ENCODE peak calls at places on chromosomes 16 and 17, in nine cellular contexts. C is K562, H is H1, Z is transverse colon, T is breast epithelium, B is HCT116, U is stomach, K is Panc1, E is sigmoid colon. N is an unnamed sample.

GRCh38 chr17:4986951-4987766 is at the start of gene CAMTA2:
- DNase-seq in B (peak), K (no peak), U (peak), T (peak), C (peak), H (peak), E (peak), Z (peak), N (no peak)

GRCh38 chr17:76735586-76736348 is 1.4 kb downstream of the SRSF2 start:
- DNase-seq in C (no peak), Z (no peak), B (no peak), U (no peak), E (no peak), T (no peak), H (no peak), K (no peak), N (no peak)

GRCh38 chr16:75908301-75908700 is 182.0 kb upstream of the CPHXL start:
- DNase-seq in C (no peak), T (no peak), B (no peak), K (no peak), U (no peak), E (no peak), H (no peak), Z (no peak), N (no peak)

GRCh38 chr17:35161281-35161761 is 13.7 kb downstream of the UNC45B start:
- DNase-seq in E (no peak), Z (no peak), B (no peak), C (no peak), K (no peak), U (no peak), H (no peak), T (no peak), N (no peak)

GRCh38 chr17:2710804-2711607 is 558 bp downstream of the CLUH start:
- DNase-seq in B (no peak), H (no peak), U (no peak), T (no peak), C (peak), K (no peak), E (peak), Z (peak), N (no peak)

GRCh38 chr17:47621293-47622178 is 28.2 kb upstream of the KPNB1 start:
- DNase-seq in U (no peak), Z (no peak), H (no peak), K (peak), E (peak), C (no peak), B (peak), T (no peak), N (no peak)

GRCh38 chr16:1082266-1082951 is 9.9 kb downstream of the SSTR5 start:
- DNase-seq in U (no peak), T (no peak), H (no peak), E (no peak), K (no peak), B (no peak), C (peak), Z (no peak), N (no peak)

GRCh38 chr16:19269098-19269497 is 16.4 kb upstream of the CLEC19A start:
- DNase-seq in C (no peak), K (no peak), E (no peak), T (no peak), B (no peak), H (no peak), U (no peak), Z (no peak), N (no peak)

GRCh38 chr16:56558024-56558747 is 6.7 kb upstream of the MT4 start:
- DNase-seq in C (no peak), Z (no peak), B (no peak), T (no peak), U (no peak), K (no peak), H (no peak), E (no peak), N (no peak)

GRCh38 chr16:79751785-79752184 is 151.2 kb upstream of the MAF start:
- DNase-seq in Z (peak), H (no peak), B (no peak), T (no peak), E (peak), U (no peak), K (no peak), C (no peak), N (no peak)

GRCh38 chr16:56603589-56603988 is 4.8 kb upstream of the MT2A start:
- DNase-seq in H (no peak), E (no peak), T (no peak), K (no peak), C (no peak), B (peak), U (peak), Z (peak), N (no peak)

GRCh38 chr17:38534498-38534885 is 71.3 kb downstream of the SRCIN1 start:
- DNase-seq in H (no peak), C (no peak), Z (no peak), B (no peak), K (no peak), U (no peak), T (no peak), E (no peak), N (no peak)

GRCh38 chr17:43015579-43015978 is 6.6 kb downstream of the VAT1 start:
- DNase-seq in T (no peak), U (no peak), K (no peak), B (no peak), C (no peak), H (no peak), Z (no peak), E (peak), N (no peak)

GRCh38 chr16:70646260-70647241 is at the start of gene IL34:
- DNase-seq in B (no peak), U (no peak), Z (no peak), C (no peak), T (no peak), K (no peak), H (no peak), E (peak), N (no peak)

GRCh38 chr16:57559075-57559790 is 16.8 kb downstream of the ADGRG5 start:
- DNase-seq in Z (no peak), C (no peak), B (no peak), U (no peak), H (peak), T (peak), K (no peak), E (no peak), N (no peak)

GRCh38 chr17:74383140-74383539 is 15.8 kb downstream of the GPR142 start:
- DNase-seq in Z (no peak), E (no peak), K (no peak), T (no peak), H (no peak), C (no peak), B (no peak), U (no peak), N (no peak)

GRCh38 chr16:86531193-86531550 is 20.8 kb downstream of the FOXF1 start:
- DNase-seq in H (no peak), K (no peak), U (no peak), Z (peak), T (no peak), E (peak), B (no peak), C (no peak), N (no peak)

GRCh38 chr17:79946352-79947231 is 89.1 kb downstream of the TBC1D16 start:
- DNase-seq in B (no peak), C (no peak), U (no peak), E (peak), T (peak), H (no peak), Z (no peak), K (no peak), N (no peak)

GRCh38 chr17:80619535-80620235 is 75.0 kb downstream of the RPTOR start:
- DNase-seq in E (no peak), U (no peak), K (no peak), B (peak), T (no peak), H (no peak), C (no peak), Z (no peak), N (no peak)

GRCh38 chr17:79844869-79845600 is 5.8 kb upstream of the CBX4 start:
- DNase-seq in B (no peak), T (no peak), H (peak), E (peak), Z (peak), U (peak), C (peak), K (no peak), N (no peak)

GRCh38 chr17:74282587-74283370 is 8.7 kb downstream of the DNAI2 start:
- DNase-seq in T (no peak), U (no peak), H (no peak), K (no peak), B (no peak), E (no peak), Z (no peak), C (peak), N (no peak)

GRCh38 chr17:77641718-77642117 is 316.8 kb upstream of the TNRC6C start:
- DNase-seq in H (no peak), B (no peak), T (no peak), C (no peak), U (no peak), Z (no peak), K (no peak), E (no peak), N (no peak)

GRCh38 chr17:83173997-83174858 is 94.8 kb downstream of the METRNL start:
- DNase-seq in K (no peak), E (peak), C (no peak), Z (no peak), U (no peak), H (peak), B (no peak), T (peak), N (peak)

GRCh38 chr17:40922239-40922638 is 15.2 kb downstream of the KRT23 start:
- DNase-seq in C (no peak), Z (no peak), K (no peak), T (no peak), H (no peak), U (peak), E (peak), B (no peak), N (no peak)

GRCh38 chr17:5379351-5380107 is 39.9 kb downstream of the NUP88 start:
- DNase-seq in Z (no peak), H (no peak), U (no peak), K (no peak), T (no peak), B (no peak), C (no peak), E (no peak), N (no peak)

GRCh38 chr17:10758062-10758461 is 28.2 kb upstream of the TMEM220 start:
- DNase-seq in B (no peak), T (no peak), C (no peak), E (peak), H (no peak), Z (no peak), U (no peak), K (no peak), N (no peak)

GRCh38 chr17:62981933-62982332 is 15.9 kb downstream of the TANC2 start:
- DNase-seq in E (no peak), C (no peak), H (no peak), K (no peak), Z (no peak), U (no peak), B (no peak), T (no peak), N (no peak)

GRCh38 chr16:11224894-11225676 is 30.9 kb downstream of the SOCS1 start:
- DNase-seq in E (no peak), U (peak), T (no peak), K (no peak), H (no peak), C (no peak), Z (peak), B (no peak), N (no peak)

GRCh38 chr17:8503368-8503767 is 67.7 kb downstream of the NDEL1 start:
- DNase-seq in Z (no peak), C (no peak), H (no peak), E (no peak), U (no peak), B (no peak), T (no peak), K (no peak), N (no peak)

GRCh38 chr16:48059936-48060335 is 95.9 kb downstream of the ABCC12 start:
- DNase-seq in B (no peak), H (no peak), K (no peak), T (no peak), E (no peak), Z (no peak), U (no peak), C (no peak), N (no peak)

GRCh38 chr16:66170989-66171388 is 195.5 kb upstream of the CDH5 start:
- DNase-seq in Z (no peak), B (no peak), H (no peak), C (no peak), T (no peak), U (no peak), E (no peak), K (no peak), N (peak)

GRCh38 chr17:70074236-70074830 is 692 bp upstream of the KCNJ16 start:
- DNase-seq in B (no peak), E (no peak), C (no peak), K (no peak), U (no peak), T (no peak), H (no peak), Z (no peak), N (no peak)

GRCh38 chr17:83079766-83080616 is 582 bp downstream of the METRNL start:
- DNase-seq in Z (no peak), U (no peak), T (no peak), E (no peak), H (no peak), K (no peak), C (peak), B (no peak), N (no peak)

GRCh38 chr17:48542956-48543853 is 1.7 kb downstream of the HOXB2 start:
- DNase-seq in K (no peak), C (peak), E (peak), T (peak), B (no peak), U (no peak), H (peak), Z (peak), N (no peak)

DNA sequence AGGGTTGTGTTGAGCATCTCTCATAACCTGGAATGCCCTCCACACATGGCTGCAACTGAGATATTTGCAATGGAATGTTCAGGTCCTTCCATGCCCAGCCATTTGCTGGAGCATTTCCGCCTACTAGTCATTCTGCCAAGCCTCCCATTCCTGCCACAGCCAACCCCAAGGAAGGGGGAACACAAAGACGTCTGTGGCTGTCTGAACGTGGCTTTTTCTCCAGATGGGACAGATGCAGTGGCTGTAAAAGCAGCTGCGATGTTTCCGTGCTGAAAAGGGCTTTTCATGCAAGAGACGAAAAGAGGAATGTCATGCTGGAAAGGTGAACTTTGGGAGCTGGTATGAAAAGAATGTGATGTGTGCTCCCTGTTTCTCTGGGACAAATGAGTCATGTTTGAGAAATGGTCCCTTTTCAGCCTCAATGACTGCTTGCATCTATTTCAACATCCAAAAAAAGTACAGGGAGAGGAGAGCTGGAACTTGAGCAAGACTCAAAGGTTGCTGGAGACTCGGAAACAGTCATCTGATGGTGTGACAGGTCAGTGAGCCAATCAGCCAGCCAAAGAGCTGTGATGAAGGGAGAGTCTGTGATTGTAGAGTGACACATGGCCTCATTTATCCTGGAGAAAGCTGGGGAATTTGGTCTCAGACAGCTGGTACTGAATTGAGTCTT is 208.9 kb downstream of the SHISA9 start:
- DNase-seq in T (no peak), U (no peak), E (peak), Z (no peak), H (no peak), C (no peak), B (no peak), K (no peak), N (no peak)
- TF ChIP-seq POLR2AphosphoS5 in T (no peak), U (no peak), E (peak), Z (no peak), H (no peak), C (no peak), B (no peak), K (no peak), N (no peak)

GRCh38 chr17:9522074-9522473 is 53.5 kb downstream of the STX8 start:
- DNase-seq in E (no peak), K (peak), T (no peak), U (no peak), Z (no peak), C (no peak), B (no peak), H (no peak), N (no peak)
- TF ChIP-seq CTCF in E (peak), K (peak), T (peak), U (peak), Z (peak), C (peak), B (peak), H (peak), N (peak)

GRCh38 chr17:44220211-44221071 is 966 bp upstream of the UBTF start:
- DNase-seq in U (peak), K (no peak), C (peak), T (peak), Z (peak), B (no peak), E (peak), H (peak), N (no peak)

GRCh38 chr17:44221862-44222111 is 2.3 kb upstream of the UBTF start:
- DNase-seq in E (no peak), K (no peak), U (no peak), T (no peak), B (no peak), H (no peak), C (no peak), Z (no peak), N (no peak)

GRCh38 chr17:44222112-44222869 is 2.8 kb upstream of the UBTF start:
- DNase-seq in T (peak), E (peak), C (peak), Z (peak), B (peak), K (no peak), U (peak), H (peak), N (no peak)

GRCh38 chr17:44219636-44220210 is at the start of gene UBTF:
- DNase-seq in Z (peak), U (peak), E (peak), B (no peak), C (peak), K (no peak), H (peak), T (peak), N (no peak)

GRCh38 chr17:44221072-44221861 is 1.8 kb upstream of the UBTF start:
- DNase-seq in U (peak), Z (peak), B (no peak), H (peak), T (peak), C (peak), E (peak), K (no peak), N (no peak)
- TF ChIP-seq POLR2AphosphoS5 in U (no peak), Z (peak), B (peak), H (peak), T (peak), C (no peak), E (peak), K (no peak), N (no peak)

GRCh38 chr16:51553314-51553713 is 402.2 kb upstream of the SALL1 start:
- DNase-seq in U (no peak), B (no peak), K (no peak), Z (no peak), H (no peak), C (no peak), E (no peak), T (no peak), N (no peak)

GRCh38 chr16:51553910-51554309 is 402.8 kb upstream of the SALL1 start:
- DNase-seq in Z (no peak), C (no peak), H (no peak), B (no peak), E (no peak), T (no peak), U (no peak), K (no peak), N (no peak)

GRCh38 chr16:51557670-51558069 is 406.6 kb upstream of the SALL1 start:
- DNase-seq in U (no peak), K (no peak), C (no peak), H (no peak), E (no peak), T (no peak), B (no peak), Z (no peak), N (no peak)

GRCh38 chr16:51556694-51557327 is 405.7 kb upstream of the SALL1 start:
- DNase-seq in H (no peak), Z (peak), C (no peak), T (no peak), E (peak), U (no peak), K (no peak), B (no peak), N (no peak)
- TF ChIP-seq CTCF in H (no peak), Z (no peak), C (no peak), T (no peak), E (no peak), U (no peak), K (no peak), B (no peak), N (no peak)

DNA sequence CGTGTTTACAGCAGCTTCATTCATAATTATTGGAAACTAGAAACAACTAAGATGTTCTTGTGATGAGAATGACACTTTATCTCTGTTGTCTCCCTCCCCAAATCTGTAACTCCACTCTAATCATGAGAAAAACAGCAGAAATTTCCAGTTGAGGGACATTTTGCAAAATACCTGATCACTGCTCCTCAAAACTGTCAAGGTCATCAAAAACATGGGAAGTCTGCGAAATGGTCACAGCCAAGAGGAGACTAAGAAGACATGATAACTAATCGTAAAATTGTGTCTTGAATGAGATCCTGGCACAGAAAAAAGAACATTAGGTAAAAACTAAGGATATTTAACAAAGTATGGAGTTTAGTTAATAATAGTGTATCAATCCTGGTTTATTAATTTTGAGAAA is 204.2 kb downstream of the CYLD start:
- DNase-seq in H (no peak), C (no peak), K (no peak), E (no peak), U (no peak), T (no peak), Z (no peak), B (no peak), N (no peak)
- TF ChIP-seq POLR2AphosphoS5 in H (no peak), C (no peak), K (no peak), E (no peak), U (no peak), T (no peak), Z (no peak), B (no peak), N (no peak)

DNA sequence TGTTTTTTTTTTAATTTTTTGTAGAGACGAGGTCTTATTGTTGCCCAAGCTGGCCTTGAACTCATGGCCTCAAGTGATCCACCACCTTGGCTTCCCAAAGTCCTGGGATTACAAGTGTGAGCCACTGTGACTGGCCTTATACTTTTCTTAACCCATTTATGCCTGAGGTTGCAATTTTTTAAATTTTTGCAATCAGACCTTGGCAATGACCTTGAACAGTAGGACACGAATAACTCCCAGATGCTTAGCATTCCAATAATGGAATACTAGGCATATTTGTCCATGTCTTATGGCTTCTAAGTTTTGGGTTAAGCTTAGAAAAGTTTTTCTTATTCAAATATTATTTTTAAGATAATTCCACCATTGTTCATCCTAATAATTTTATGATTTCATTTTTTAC is 28.3 kb upstream of the TMEM97 start:
- DNase-seq in Z (no peak), T (no peak), H (no peak), C (no peak), K (no peak), B (no peak), E (no peak), U (no peak), N (no peak)
- TF ChIP-seq CTCF in Z (no peak), T (no peak), H (no peak), C (no peak), K (no peak), B (no peak), E (no peak), U (no peak), N (no peak)

N was measured in vagina.